ENCODE peak calls at places on chromosomes 13 and 19, in eight cellular contexts. One of them, this sample, is unnamed.

GRCh38 chr13:98921786-98922185 is 56.1 kb downstream of the DOCK9 start:
- DNase-seq in K562: no peak
- DNase-seq in body of pancreas: no peak
- DNase-seq in Calu3: no peak
- DNase-seq in tibial artery: no peak
- DNase-seq in AG10803: no peak
- DNase-seq in left ventricle myocardium inferior: no peak
- DNase-seq in cardiac fibroblast: no peak
- DNase-seq in this sample: no peak

GRCh38 chr19:12546068-12546467 is 5.2 kb downstream of the ZNF564 start:
- DNase-seq in AG10803: no peak
- DNase-seq in K562: no peak
- DNase-seq in cardiac fibroblast: no peak
- DNase-seq in Calu3: no peak
- DNase-seq in body of pancreas: no peak
- DNase-seq in tibial artery: no peak
- DNase-seq in left ventricle myocardium inferior: no peak
- DNase-seq in this sample: no peak

GRCh38 chr19:17797397-17798201 is 2.7 kb downstream of the B3GNT3 start:
- DNase-seq in body of pancreas: peak; percentile 64
- DNase-seq in cardiac fibroblast: no peak
- DNase-seq in AG10803: no peak
- DNase-seq in K562: no peak
- DNase-seq in left ventricle myocardium inferior: no peak
- DNase-seq in tibial artery: no peak
- DNase-seq in Calu3: peak; percentile 85
- DNase-seq in this sample: no peak

GRCh38 chr13:112877976-112878955 is 90.7 kb upstream of the MCF2L start:
- DNase-seq in Calu3: no peak
- DNase-seq in K562: no peak
- DNase-seq in cardiac fibroblast: no peak
- DNase-seq in body of pancreas: no peak
- DNase-seq in tibial artery: no peak
- DNase-seq in AG10803: no peak
- DNase-seq in left ventricle myocardium inferior: peak; percentile 10
- DNase-seq in this sample: no peak

GRCh38 chr13:96527497-96527896 is 437.6 kb downstream of the HS6ST3 start:
- DNase-seq in left ventricle myocardium inferior: no peak
- DNase-seq in Calu3: no peak
- DNase-seq in cardiac fibroblast: no peak
- DNase-seq in tibial artery: no peak
- DNase-seq in AG10803: no peak
- DNase-seq in K562: no peak
- DNase-seq in body of pancreas: no peak
- DNase-seq in this sample: no peak

GRCh38 chr19:20397292-20397691 is 168.3 kb downstream of the ZNF737 start:
- DNase-seq in left ventricle myocardium inferior: no peak
- DNase-seq in AG10803: no peak
- DNase-seq in body of pancreas: no peak
- DNase-seq in tibial artery: no peak
- DNase-seq in cardiac fibroblast: no peak
- DNase-seq in Calu3: no peak
- DNase-seq in K562: no peak
- DNase-seq in this sample: no peak

GRCh38 chr19:49554701-49555181 is 25.6 kb downstream of the NOSIP start:
- DNase-seq in Calu3: no peak
- DNase-seq in K562: no peak
- DNase-seq in tibial artery: no peak
- DNase-seq in left ventricle myocardium inferior: no peak
- DNase-seq in body of pancreas: peak; percentile 36
- DNase-seq in AG10803: no peak
- DNase-seq in cardiac fibroblast: no peak
- DNase-seq in this sample: no peak

GRCh38 chr19:29485293-29485692 is 40.5 kb upstream of the VSTM2B start:
- DNase-seq in tibial artery: peak; percentile 47
- DNase-seq in left ventricle myocardium inferior: no peak
- DNase-seq in AG10803: no peak
- DNase-seq in cardiac fibroblast: no peak
- DNase-seq in Calu3: no peak
- DNase-seq in body of pancreas: no peak
- DNase-seq in K562: no peak
- DNase-seq in this sample: no peak

GRCh38 chr19:48102870-48103751 is 7.5 kb downstream of the PLA2G4C start:
- DNase-seq in cardiac fibroblast: peak; percentile 60
- DNase-seq in Calu3: peak; percentile 37
- DNase-seq in tibial artery: no peak
- DNase-seq in left ventricle myocardium inferior: no peak
- DNase-seq in body of pancreas: no peak
- DNase-seq in K562: peak; percentile 71
- DNase-seq in AG10803: peak; percentile 52
- DNase-seq in this sample: peak; percentile 71

GRCh38 chr13:57631607-57632275 is at the start of gene PCDH17:
- DNase-seq in tibial artery: peak; percentile 70
- DNase-seq in K562: no peak
- DNase-seq in left ventricle myocardium inferior: peak; percentile 23
- DNase-seq in AG10803: peak; percentile 4
- DNase-seq in body of pancreas: peak; percentile 33
- DNase-seq in Calu3: no peak
- DNase-seq in cardiac fibroblast: peak; percentile 35
- DNase-seq in this sample: peak; percentile 32

GRCh38 chr13:111319521-111319920 is 921 bp upstream of the TEX29 start:
- DNase-seq in cardiac fibroblast: no peak
- DNase-seq in AG10803: no peak
- DNase-seq in K562: no peak
- DNase-seq in left ventricle myocardium inferior: no peak
- DNase-seq in Calu3: no peak
- DNase-seq in body of pancreas: no peak
- DNase-seq in tibial artery: peak; percentile 48
- DNase-seq in this sample: no peak

GRCh38 chr13:23159205-23159586 is 21.6 kb upstream of the SGCG start:
- DNase-seq in left ventricle myocardium inferior: peak; percentile 33
- DNase-seq in K562: peak; percentile 51
- DNase-seq in body of pancreas: no peak
- DNase-seq in Calu3: peak; percentile 30
- DNase-seq in cardiac fibroblast: peak; percentile 16
- DNase-seq in tibial artery: no peak
- DNase-seq in AG10803: peak; percentile 42
- DNase-seq in this sample: peak; percentile 74

GRCh38 chr19:1259873-1260748 is 9.0 kb upstream of the CIRBP start:
- DNase-seq in cardiac fibroblast: no peak
- DNase-seq in AG10803: no peak
- DNase-seq in K562: no peak
- DNase-seq in left ventricle myocardium inferior: no peak
- DNase-seq in tibial artery: peak; percentile 75
- DNase-seq in Calu3: no peak
- DNase-seq in body of pancreas: no peak
- DNase-seq in this sample: no peak

GRCh38 chr19:9721861-9722260 is 46.7 kb downstream of the ZNF846 start:
- DNase-seq in body of pancreas: no peak
- DNase-seq in Calu3: no peak
- DNase-seq in left ventricle myocardium inferior: no peak
- DNase-seq in AG10803: no peak
- DNase-seq in tibial artery: no peak
- DNase-seq in cardiac fibroblast: no peak
- DNase-seq in K562: no peak
- DNase-seq in this sample: no peak

GRCh38 chr13:29923554-29924481 is 73.4 kb upstream of the UBL3 start:
- DNase-seq in left ventricle myocardium inferior: peak; percentile 42
- DNase-seq in AG10803: peak; percentile 99
- DNase-seq in cardiac fibroblast: peak; percentile 93
- DNase-seq in tibial artery: peak; percentile 94
- DNase-seq in body of pancreas: peak; percentile 92
- DNase-seq in Calu3: peak; percentile 89
- DNase-seq in K562: peak; percentile 61
- DNase-seq in this sample: peak; percentile 51

GRCh38 chr19:42529248-42529764 is 1.0 kb upstream of the CEACAM1 start:
- DNase-seq in body of pancreas: peak; percentile 76
- DNase-seq in Calu3: peak; percentile 87
- DNase-seq in left ventricle myocardium inferior: peak; percentile 25
- DNase-seq in K562: peak; percentile 77
- DNase-seq in tibial artery: no peak
- DNase-seq in AG10803: peak; percentile 29
- DNase-seq in cardiac fibroblast: peak; percentile 69
- DNase-seq in this sample: peak; percentile 75
- TF ChIP-seq CTCF in body of pancreas: peak; percentile 94
- TF ChIP-seq CTCF in Calu3: peak; percentile 96
- TF ChIP-seq CTCF in left ventricle myocardium inferior: peak; percentile 87
- TF ChIP-seq CTCF in K562: peak; percentile 88
- TF ChIP-seq CTCF in tibial artery: peak; percentile 57
- TF ChIP-seq CTCF in AG10803: peak; percentile 91
- TF ChIP-seq CTCF in cardiac fibroblast: peak; percentile 94
- TF ChIP-seq CTCF in this sample: peak; percentile 95

GRCh38 chr13:101202590-101202989 is 213.7 kb downstream of the NALCN start:
- DNase-seq in left ventricle myocardium inferior: no peak
- DNase-seq in tibial artery: no peak
- DNase-seq in K562: no peak
- DNase-seq in AG10803: no peak
- DNase-seq in Calu3: no peak
- DNase-seq in body of pancreas: no peak
- DNase-seq in cardiac fibroblast: no peak
- DNase-seq in this sample: peak; percentile 4
- TF ChIP-seq CTCF in left ventricle myocardium inferior: no peak
- TF ChIP-seq CTCF in tibial artery: no peak
- TF ChIP-seq CTCF in K562: no peak
- TF ChIP-seq CTCF in AG10803: no peak
- TF ChIP-seq CTCF in Calu3: no peak
- TF ChIP-seq CTCF in body of pancreas: no peak
- TF ChIP-seq CTCF in cardiac fibroblast: no peak
- TF ChIP-seq CTCF in this sample: no peak

DNA sequence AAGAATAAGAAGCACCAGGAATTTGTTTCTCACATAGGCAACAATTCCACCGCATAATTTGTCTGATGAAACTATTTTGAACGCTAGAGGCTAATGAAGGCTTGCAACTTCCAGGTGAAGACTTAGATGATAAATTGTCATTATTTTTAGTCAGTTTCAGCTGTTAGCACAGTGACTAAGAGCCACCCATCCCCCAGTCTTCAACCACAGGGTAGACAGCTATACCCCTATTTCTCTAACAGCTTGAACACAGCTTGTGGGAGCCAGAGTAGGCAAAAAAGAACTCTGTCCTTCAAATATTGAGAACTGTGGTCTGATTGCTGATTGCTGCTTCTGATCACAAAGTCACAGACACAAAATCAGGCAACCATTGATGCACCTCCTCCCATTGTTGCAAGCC is 1124.8 kb upstream of the PRR20A start:
- DNase-seq in body of pancreas: no peak
- DNase-seq in tibial artery: no peak
- DNase-seq in cardiac fibroblast: no peak
- DNase-seq in AG10803: no peak
- DNase-seq in Calu3: no peak
- DNase-seq in left ventricle myocardium inferior: no peak
- DNase-seq in K562: no peak
- DNase-seq in this sample: no peak
- TF ChIP-seq CTCF in body of pancreas: no peak
- TF ChIP-seq CTCF in tibial artery: no peak
- TF ChIP-seq CTCF in cardiac fibroblast: no peak
- TF ChIP-seq CTCF in AG10803: no peak
- TF ChIP-seq CTCF in Calu3: no peak
- TF ChIP-seq CTCF in left ventricle myocardium inferior: no peak
- TF ChIP-seq CTCF in K562: no peak
- TF ChIP-seq CTCF in this sample: no peak

GRCh38 chr19:14654786-14655185 is 19.9 kb downstream of the ADGRE3 start:
- DNase-seq in Calu3: no peak
- DNase-seq in left ventricle myocardium inferior: no peak
- DNase-seq in cardiac fibroblast: no peak
- DNase-seq in tibial artery: no peak
- DNase-seq in K562: no peak
- DNase-seq in AG10803: no peak
- DNase-seq in body of pancreas: no peak
- DNase-seq in this sample: no peak

GRCh38 chr19:14650161-14650560 is 24.5 kb downstream of the ADGRE3 start:
- DNase-seq in left ventricle myocardium inferior: no peak
- DNase-seq in body of pancreas: no peak
- DNase-seq in Calu3: no peak
- DNase-seq in cardiac fibroblast: no peak
- DNase-seq in K562: no peak
- DNase-seq in AG10803: no peak
- DNase-seq in tibial artery: no peak
- DNase-seq in this sample: no peak

GRCh38 chr19:14648506-14648905 is 26.1 kb downstream of the ADGRE3 start:
- DNase-seq in tibial artery: no peak
- DNase-seq in cardiac fibroblast: no peak
- DNase-seq in Calu3: no peak
- DNase-seq in left ventricle myocardium inferior: no peak
- DNase-seq in AG10803: no peak
- DNase-seq in K562: no peak
- DNase-seq in body of pancreas: no peak
- DNase-seq in this sample: no peak

GRCh38 chr19:14649020-14649419 is 25.6 kb downstream of the ADGRE3 start:
- DNase-seq in Calu3: no peak
- DNase-seq in body of pancreas: no peak
- DNase-seq in cardiac fibroblast: no peak
- DNase-seq in tibial artery: no peak
- DNase-seq in left ventricle myocardium inferior: no peak
- DNase-seq in AG10803: no peak
- DNase-seq in K562: no peak
- DNase-seq in this sample: no peak
- TF ChIP-seq CTCF in Calu3: no peak
- TF ChIP-seq CTCF in body of pancreas: no peak
- TF ChIP-seq CTCF in cardiac fibroblast: no peak
- TF ChIP-seq CTCF in tibial artery: no peak
- TF ChIP-seq CTCF in left ventricle myocardium inferior: no peak
- TF ChIP-seq CTCF in AG10803: no peak
- TF ChIP-seq CTCF in K562: no peak
- TF ChIP-seq CTCF in this sample: no peak

DNA sequence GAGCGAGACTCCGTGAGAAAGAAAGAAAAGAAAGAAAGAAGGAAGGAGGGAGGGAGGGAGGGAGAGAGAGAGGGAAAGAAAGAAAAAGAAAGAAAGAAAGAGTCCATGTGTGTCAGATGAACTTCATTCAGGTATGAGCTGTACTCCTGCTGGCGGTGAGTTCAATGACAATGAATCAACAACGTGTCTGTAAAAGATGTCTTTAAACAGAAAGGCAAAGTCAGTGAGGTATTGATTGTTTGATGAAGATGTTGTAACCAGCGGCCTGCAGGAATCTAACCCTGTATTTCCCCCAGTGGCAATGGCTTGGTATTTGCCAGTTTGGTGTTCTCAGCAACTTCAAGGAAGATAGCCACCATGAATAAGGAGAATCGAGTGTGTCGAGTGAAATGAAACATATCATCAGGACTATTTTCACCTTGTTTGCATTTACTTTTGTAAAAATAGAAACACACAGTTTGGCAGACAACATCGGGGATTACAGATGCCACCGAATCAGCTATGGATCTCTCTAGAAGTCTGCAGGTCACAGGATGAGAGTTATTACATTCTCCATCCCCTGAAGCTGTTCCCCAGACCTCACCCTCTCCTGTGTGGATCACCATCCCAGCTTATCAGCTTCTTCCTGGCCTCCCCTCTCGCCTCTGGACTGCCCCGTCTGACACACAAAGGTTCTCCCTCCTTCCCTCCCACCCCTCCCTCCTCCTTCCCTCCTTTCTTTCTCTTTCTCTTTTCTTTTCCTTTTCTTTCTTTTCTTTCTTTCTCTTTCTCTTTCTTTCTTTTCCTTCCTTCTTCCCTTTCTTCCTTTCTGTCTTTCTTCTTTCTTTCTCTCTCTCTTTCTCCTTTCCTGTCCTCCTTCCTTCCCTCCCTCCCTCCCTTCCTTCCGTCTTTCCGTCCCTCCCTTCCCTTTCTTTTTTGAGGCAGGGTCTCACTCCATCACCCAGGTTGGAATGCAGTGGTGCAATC is 8.2 kb upstream of the SBK3 start:
- DNase-seq in cardiac fibroblast: no peak
- DNase-seq in Calu3: peak; percentile 27
- DNase-seq in left ventricle myocardium inferior: no peak
- DNase-seq in tibial artery: no peak
- DNase-seq in K562: no peak
- DNase-seq in AG10803: no peak
- DNase-seq in body of pancreas: no peak
- DNase-seq in this sample: no peak
- TF ChIP-seq CTCF in cardiac fibroblast: no peak
- TF ChIP-seq CTCF in Calu3: no peak
- TF ChIP-seq CTCF in left ventricle myocardium inferior: no peak
- TF ChIP-seq CTCF in tibial artery: no peak
- TF ChIP-seq CTCF in K562: no peak
- TF ChIP-seq CTCF in AG10803: peak; percentile 22
- TF ChIP-seq CTCF in body of pancreas: no peak
- TF ChIP-seq CTCF in this sample: no peak